ENCODE peak calls at places on chromosomes 2 and 18, in four cellular contexts. Q is breast epithelium, U is HCT116, D is GM23338. T is an unnamed sample.

GRCh38 chr2:188132385-188132784 is 159.3 kb upstream of the GULP1 start:
- DNase-seq in U (no peak), D (no peak), Q (no peak), T (no peak)

GRCh38 chr2:124810132-124810531 is 785.0 kb downstream of the CNTNAP5 start:
- DNase-seq in U (no peak), Q (no peak), D (peak; percentile 68), T (no peak)

GRCh38 chr2:217870528-217871011 is 132.2 kb downstream of the TNS1 start:
- DNase-seq in U (no peak), Q (no peak), D (no peak), T (no peak)

GRCh38 chr2:219766658-219767057 is 139.2 kb downstream of the SLC4A3 start:
- DNase-seq in U (no peak), D (no peak), Q (no peak), T (no peak)

GRCh38 chr2:119350311-119350998 is 16.2 kb downstream of the C2orf76 start:
- DNase-seq in Q (no peak), D (peak; percentile 63), U (no peak), T (no peak)

GRCh38 chr2:237115870-237116269 is 30.2 kb downstream of the COPS8 start:
- DNase-seq in U (no peak), Q (no peak), D (no peak), T (no peak)

GRCh38 chr2:144469788-144470187 is 50.1 kb downstream of the ZEB2 start:
- DNase-seq in Q (no peak), U (no peak), D (no peak), T (no peak)

GRCh38 chr2:199861116-199861774 is 10.3 kb upstream of the FTCDNL1 start:
- DNase-seq in D (peak; percentile 49), Q (no peak), U (peak; percentile 19), T (peak; percentile 15)

GRCh38 chr2:176134978-176135575 is 5.6 kb downstream of the HOXD8 start:
- DNase-seq in D (no peak), U (no peak), Q (no peak), T (no peak)

GRCh38 chr2:35033748-35034147 is 1321.8 kb upstream of the CRIM1 start:
- DNase-seq in Q (no peak), D (no peak), U (no peak), T (no peak)

GRCh38 chr18:22846088-22846683 is 86.9 kb upstream of the RBBP8 start:
- DNase-seq in D (peak; percentile 21), Q (no peak), U (peak; percentile 21), T (no peak)

GRCh38 chr18:50560681-50561629 is 1.1 kb downstream of the MAPK4 start:
- DNase-seq in Q (no peak), D (peak; percentile 62), U (no peak), T (no peak)

GRCh38 chr2:222774941-222775340 is 85.9 kb upstream of the ACSL3 start:
- DNase-seq in U (no peak), Q (no peak), D (peak; percentile 21), T (no peak)

GRCh38 chr2:120596990-120597594 is 138.6 kb upstream of the GLI2 start:
- DNase-seq in Q (peak; percentile 71), D (no peak), U (no peak), T (no peak)

GRCh38 chr18:67308819-67309218 is 207.7 kb downstream of the DSEL start:
- DNase-seq in Q (no peak), D (no peak), U (no peak), T (no peak)

GRCh38 chr18:37396981-37397720 is 168.4 kb downstream of the CELF4 start:
- DNase-seq in U (no peak), D (no peak), Q (no peak), T (no peak)

GRCh38 chr2:182368446-182368845 is 58.4 kb downstream of the PDE1A start:
- DNase-seq in U (no peak), D (no peak), Q (no peak), T (no peak)

GRCh38 chr2:101356486-101356885 is 30.8 kb downstream of the CREG2 start:
- DNase-seq in U (no peak), Q (no peak), D (no peak), T (no peak)

GRCh38 chr2:161552015-161552414 is 72.2 kb upstream of the SLC4A10 start:
- DNase-seq in D (no peak), Q (no peak), U (no peak), T (no peak)

GRCh38 chr18:58554404-58554803 is 74.5 kb downstream of the ALPK2 start:
- DNase-seq in U (no peak), Q (no peak), D (no peak), T (no peak)

GRCh38 chr18:61989138-61989537 is 96.3 kb upstream of the RNF152 start:
- DNase-seq in Q (no peak), U (no peak), D (no peak), T (no peak)

GRCh38 chr18:49479381-49480137 is 7.5 kb downstream of the C18orf32 start:
- DNase-seq in U (no peak), Q (no peak), D (no peak), T (no peak)

GRCh38 chr2:226953206-226953605 is 117.4 kb downstream of the RHBDD1 start:
- DNase-seq in Q (peak; percentile 18), U (no peak), D (no peak), T (no peak)

GRCh38 chr2:44053052-44053451 is 57.3 kb upstream of the LRPPRC start:
- DNase-seq in D (no peak), U (no peak), Q (no peak), T (no peak)

GRCh38 chr2:44055664-44056063 is 59.9 kb upstream of the LRPPRC start:
- DNase-seq in U (no peak), D (peak; percentile 60), Q (no peak), T (no peak)

GRCh38 chr2:44053456-44053855 is 57.7 kb upstream of the LRPPRC start:
- DNase-seq in D (no peak), Q (no peak), U (no peak), T (no peak)

GRCh38 chr2:44056947-44057346 is 61.2 kb upstream of the LRPPRC start:
- DNase-seq in U (no peak), Q (no peak), D (no peak), T (no peak)

GRCh38 chr2:44055229-44055628 is 59.4 kb upstream of the LRPPRC start:
- DNase-seq in D (no peak), Q (no peak), U (no peak), T (no peak)
- TF ChIP-seq CTCF in D (no peak), Q (no peak), U (no peak), T (no peak)

GRCh38 chr2:37392428-37392827 is 48.0 kb downstream of the QPCT start:
- DNase-seq in U (no peak), D (no peak), Q (no peak), T (no peak)

GRCh38 chr2:37389984-37390765 is 45.7 kb downstream of the QPCT start:
- DNase-seq in D (peak; percentile 74), Q (no peak), U (peak; percentile 28), T (no peak)

GRCh38 chr2:37389395-37389794 is 45.0 kb downstream of the QPCT start:
- DNase-seq in U (no peak), Q (no peak), D (no peak), T (no peak)

GRCh38 chr2:37388074-37388473 is 43.6 kb downstream of the QPCT start:
- DNase-seq in Q (no peak), U (no peak), D (no peak), T (no peak)

DNA sequence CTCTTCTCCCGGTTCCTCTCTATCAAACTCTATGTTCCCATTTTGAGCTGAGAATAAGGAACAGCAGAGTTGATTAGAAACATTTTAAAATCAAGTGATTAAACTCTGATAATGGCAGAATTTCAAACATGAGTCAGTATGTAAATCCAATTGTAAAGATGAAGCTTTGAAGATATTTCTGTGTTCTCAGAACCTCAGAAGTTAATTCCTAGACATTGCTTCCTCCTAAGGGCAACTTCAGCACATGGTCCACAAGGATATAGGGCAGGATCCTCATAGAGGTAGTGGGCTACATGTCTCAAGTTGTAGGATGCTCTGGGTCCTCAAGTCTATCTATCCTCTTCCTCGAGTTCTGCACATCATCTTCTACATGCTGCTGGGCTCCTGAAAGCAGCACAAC is 46.3 kb downstream of the QPCT start:
- DNase-seq in D (no peak), Q (no peak), U (no peak), T (no peak)
- H3K27ac ChIP-seq in D (no peak overlapping the region), Q (peak overlapping the region; percentile 76), U (no peak overlapping the region), T (no peak overlapping the region)

DNA sequence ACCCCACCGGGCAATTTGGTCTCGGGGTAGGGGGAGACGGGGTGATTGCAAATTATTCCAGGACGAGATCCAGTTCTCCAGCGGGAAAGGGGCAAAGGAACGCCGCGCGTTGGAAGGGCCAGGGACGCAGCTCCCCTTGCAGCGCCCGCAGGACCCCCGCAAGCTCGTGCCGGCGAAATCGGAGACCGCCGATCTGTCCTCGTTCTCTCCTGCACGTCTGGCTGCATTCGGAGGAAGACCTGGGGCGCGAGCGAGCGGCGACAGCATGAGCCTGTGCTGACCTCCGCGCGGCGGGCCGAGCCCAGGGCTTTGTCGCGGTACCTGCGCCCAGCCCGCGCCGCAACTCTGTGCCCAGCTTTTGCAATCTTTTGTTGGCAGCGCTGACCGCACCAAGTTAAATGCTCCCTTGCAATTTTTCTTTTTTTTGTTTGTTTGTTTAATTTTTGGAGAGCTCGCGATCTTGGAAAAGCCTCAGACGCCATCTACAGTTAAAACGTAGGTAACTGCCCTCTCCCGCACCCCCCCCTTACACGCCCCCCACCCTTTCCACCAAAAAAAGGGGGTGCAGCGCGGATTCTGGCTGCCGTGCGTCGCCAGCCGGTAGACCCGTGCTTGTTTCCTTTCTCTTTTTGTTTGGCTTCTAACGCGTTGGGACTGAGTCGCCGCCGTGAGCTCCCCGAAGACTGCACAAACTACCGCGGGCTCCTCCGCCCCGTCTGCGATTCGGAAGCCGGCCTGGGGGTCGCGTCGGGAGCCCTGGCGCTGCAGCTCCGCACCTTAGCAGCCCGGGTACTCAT is 653 bp downstream of the TRIB2 start:
- DNase-seq in Q (peak; percentile 40), D (peak; percentile 75), U (no peak), T (no peak)
- TF ChIP-seq POLR2AphosphoS5 in Q (peak; percentile 11), D (no peak), U (no peak), T (no peak)

GRCh38 chr2:191713837-191714236 is 35.9 kb downstream of the NABP1 start:
- DNase-seq in D (peak; percentile 41), Q (no peak), U (peak; percentile 23), T (no peak)
- TF ChIP-seq CTCF in D (peak; percentile 47), Q (no peak), U (peak; percentile 59), T (peak; percentile 58)

GRCh38 chr2:238322001-238322411 is 1.7 kb downstream of the TRAF3IP1 start:
- DNase-seq in Q (no peak), U (no peak), D (no peak), T (no peak)

GRCh38 chr2:238327751-238328150 is 7.4 kb downstream of the TRAF3IP1 start:
- DNase-seq in U (no peak), D (no peak), Q (no peak), T (no peak)

GRCh38 chr2:238321467-238321866 is 1.1 kb downstream of the TRAF3IP1 start:
- DNase-seq in D (no peak), U (no peak), Q (no peak), T (no peak)

GRCh38 chr2:238326801-238327365 is 6.6 kb downstream of the TRAF3IP1 start:
- DNase-seq in D (no peak), Q (no peak), U (no peak), T (no peak)

DNA sequence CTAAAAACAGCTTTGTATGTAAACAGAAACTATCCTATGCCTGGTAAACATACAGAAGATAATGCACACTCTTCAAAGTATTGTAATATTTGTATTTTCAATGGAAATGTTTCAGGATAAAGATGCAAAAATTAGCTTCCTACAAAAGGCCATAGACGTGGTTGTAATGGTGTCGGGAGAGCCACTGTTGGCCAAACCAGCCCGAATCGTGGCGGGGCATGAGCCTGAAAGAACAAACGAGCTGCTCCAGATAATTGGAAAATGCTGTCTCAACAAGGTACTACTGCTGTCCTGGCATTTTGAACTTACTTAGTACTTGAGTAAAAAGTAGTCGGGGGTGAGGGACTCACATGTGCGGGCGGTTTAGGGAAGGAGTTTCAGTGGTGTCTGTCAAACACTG is 5.4 kb downstream of the TRAF3IP1 start:
- DNase-seq in D (no peak), U (no peak), Q (peak; percentile 7), T (no peak)
- H3K27ac ChIP-seq in D (no peak overlapping the region), U (no peak overlapping the region), Q (no peak overlapping the region), T (no peak overlapping the region)

T was measured in Panc1.